ENCODE peak calls at places on chromosomes 2 and 18, in four cellular contexts. G is GM20000, Z is WERI-Rb-1, W is ELR. R is an unnamed sample.

GRCh38 chr2:189364607-189365006 is 76.7 kb upstream of the WDR75 start:
- DNase-seq in G (no peak), Z (no peak), W (no peak), R (no peak)

GRCh38 chr2:58064136-58064535 is 17.5 kb downstream of the VRK2 start:
- DNase-seq in G (no peak), Z (no peak), W (no peak), R (no peak)

GRCh38 chr2:217835931-217836881 is 166.6 kb downstream of the TNS1 start:
- DNase-seq in G (no peak), Z (no peak), W (no peak), R (no peak)

GRCh38 chr2:58044145-58044544 is 2.5 kb upstream of the VRK2 start:
- DNase-seq in G (no peak), Z (no peak), W (no peak), R (no peak)

GRCh38 chr2:32772623-32773221 is 144.9 kb downstream of the TTC27 start:
- DNase-seq in G (peak), Z (peak), W (peak), R (peak)

GRCh38 chr2:20452551-20452950 is 5.7 kb downstream of the RHOB start:
- DNase-seq in G (no peak), Z (peak), W (peak), R (no peak)

GRCh38 chr2:171811229-171811628 is 82.8 kb downstream of the SLC25A12 start:
- DNase-seq in G (no peak), Z (no peak), W (peak), R (peak)

GRCh38 chr2:9690252-9690651 is 59.5 kb upstream of the YWHAQ start:
- DNase-seq in G (no peak), Z (peak), W (no peak), R (peak)

GRCh38 chr18:74806700-74807416 is 209.2 kb downstream of the ZNF407 start:
- DNase-seq in G (peak), Z (no peak), W (peak), R (no peak)